ENCODE peak calls at places on chromosome 17, in nine cellular contexts. N, X, H, O, I, P, Y, L and G are unnamed samples.

GRCh38 chr17:12133183-12133582 is 112.5 kb downstream of the MAP2K4 start:
- DNase-seq in N (no peak), X (no peak), H (no peak), O (no peak), I (no peak), P (no peak), Y (no peak), L (peak), G (no peak)

GRCh38 chr17:83053021-83053778 is 26.2 kb upstream of the METRNL start:
- DNase-seq in N (no peak), X (no peak), H (peak), O (no peak), I (no peak), P (peak), Y (no peak), L (no peak), G (no peak)

GRCh38 chr17:82105882-82106696 is 8.1 kb upstream of the FASN start:
- DNase-seq in N (peak), X (peak), H (no peak), O (no peak), I (no peak), P (no peak), Y (peak), L (peak), G (peak)

GRCh38 chr17:38752930-38753506 is 477 bp downstream of the PSMB3 start:
- DNase-seq in N (no peak), X (no peak), H (no peak), O (no peak), I (no peak), P (no peak), Y (no peak), L (no peak), G (no peak)

GRCh38 chr17:6455321-6455705 is 11.1 kb downstream of the PIMREG start:
- DNase-seq in N (peak), X (peak), H (no peak), O (no peak), I (no peak), P (no peak), Y (no peak), L (no peak), G (no peak)

GRCh38 chr17:179066-179432 is 2.4 kb downstream of the DOC2B start:
- DNase-seq in N (no peak), X (no peak), H (no peak), O (no peak), I (no peak), P (no peak), Y (no peak), L (no peak), G (no peak)

GRCh38 chr17:70089513-70090148 is 14.6 kb downstream of the KCNJ16 start:
- DNase-seq in N (no peak), X (no peak), H (no peak), O (no peak), I (no peak), P (no peak), Y (no peak), L (no peak), G (no peak)

GRCh38 chr17:3526971-3527370 is 30.6 kb downstream of the TRPV3 start:
- DNase-seq in N (no peak), X (no peak), H (no peak), O (no peak), I (no peak), P (no peak), Y (no peak), L (no peak), G (no peak)

GRCh38 chr17:76404256-76404655 is 19.8 kb downstream of the SPHK1 start:
- DNase-seq in N (no peak), X (no peak), H (no peak), O (no peak), I (no peak), P (no peak), Y (no peak), L (no peak), G (no peak)

GRCh38 chr17:8965394-8966168 is at the start of gene PIK3R5:
- DNase-seq in N (peak), X (peak), H (no peak), O (no peak), I (no peak), P (peak), Y (no peak), L (no peak), G (peak)

GRCh38 chr17:40442392-40443195 is 656 bp upstream of the IGFBP4 start:
- DNase-seq in N (no peak), X (no peak), H (no peak), O (no peak), I (no peak), P (no peak), Y (peak), L (no peak), G (no peak)

GRCh38 chr17:49003557-49004511 is 6.6 kb downstream of the IGF2BP1 start:
- DNase-seq in N (no peak), X (no peak), H (no peak), O (no peak), I (no peak), P (no peak), Y (peak), L (peak), G (no peak)

GRCh38 chr17:43769859-43770258 is 8.9 kb downstream of the DUSP3 start:
- DNase-seq in N (no peak), X (no peak), H (peak), O (no peak), I (no peak), P (no peak), Y (no peak), L (no peak), G (no peak)

GRCh38 chr17:67659028-67659427 is 58.7 kb upstream of the NOL11 start:
- DNase-seq in N (no peak), X (no peak), H (no peak), O (no peak), I (no peak), P (no peak), Y (no peak), L (no peak), G (no peak)

GRCh38 chr17:77829871-77830799 is 128.4 kb upstream of the TNRC6C start:
- DNase-seq in N (no peak), X (no peak), H (peak), O (no peak), I (no peak), P (peak), Y (peak), L (peak), G (no peak)

GRCh38 chr17:67019126-67019507 is 25.2 kb upstream of the CACNG1 start:
- DNase-seq in N (no peak), X (no peak), H (no peak), O (no peak), I (no peak), P (peak), Y (no peak), L (no peak), G (no peak)

GRCh38 chr17:45018514-45019176 is 32.8 kb downstream of the DCAKD start:
- DNase-seq in N (no peak), X (no peak), H (no peak), O (peak), I (no peak), P (no peak), Y (no peak), L (peak), G (no peak)

GRCh38 chr17:62800580-62800979 is 7.5 kb downstream of the MARCHF10 start:
- DNase-seq in N (no peak), X (no peak), H (no peak), O (no peak), I (no peak), P (no peak), Y (peak), L (peak), G (no peak)